ENCODE peak calls at places on chromosomes 16 and 17, in seven cellular contexts. One of them, this sample, is unnamed.

GRCh38 chr16:50615891-50616290 is 65.2 kb downstream of the SNX20 start:
- DNase-seq in testis: no peak
- DNase-seq in neural progenitor cell: no peak
- DNase-seq in lower lobe of right lung: no peak
- DNase-seq in A673: no peak
- DNase-seq in left lung: no peak
- DNase-seq in brain microvascular endothelial cell: no peak
- DNase-seq in this sample: no peak

GRCh38 chr17:6303664-6304063 is 131.3 kb downstream of the AIPL1 start:
- DNase-seq in testis: no peak
- DNase-seq in neural progenitor cell: peak
- DNase-seq in lower lobe of right lung: no peak
- DNase-seq in A673: peak
- DNase-seq in left lung: no peak
- DNase-seq in brain microvascular endothelial cell: peak
- DNase-seq in this sample: peak

GRCh38 chr17:7282752-7283321 is 1.3 kb downstream of the SLC2A4 start:
- DNase-seq in testis: no peak
- DNase-seq in neural progenitor cell: no peak
- DNase-seq in lower lobe of right lung: no peak
- DNase-seq in A673: peak
- DNase-seq in left lung: no peak
- DNase-seq in brain microvascular endothelial cell: no peak
- DNase-seq in this sample: no peak

GRCh38 chr16:29820271-29820701 is at the start of gene MVP:
- DNase-seq in testis: peak
- DNase-seq in neural progenitor cell: no peak
- DNase-seq in lower lobe of right lung: peak
- DNase-seq in A673: peak
- DNase-seq in left lung: peak
- DNase-seq in brain microvascular endothelial cell: peak
- DNase-seq in this sample: no peak

GRCh38 chr17:78416791-78417530 is 38.5 kb downstream of the PGS1 start:
- DNase-seq in testis: peak
- DNase-seq in neural progenitor cell: no peak
- DNase-seq in lower lobe of right lung: no peak
- DNase-seq in A673: no peak
- DNase-seq in left lung: peak
- DNase-seq in brain microvascular endothelial cell: no peak
- DNase-seq in this sample: no peak

GRCh38 chr16:72013389-72013788 is 4.8 kb downstream of the DHODH start:
- DNase-seq in testis: no peak
- DNase-seq in neural progenitor cell: no peak
- DNase-seq in lower lobe of right lung: peak
- DNase-seq in A673: peak
- DNase-seq in left lung: no peak
- DNase-seq in brain microvascular endothelial cell: no peak
- DNase-seq in this sample: peak

GRCh38 chr17:13393841-13394710 is 207.7 kb downstream of the HS3ST3A1 start:
- DNase-seq in testis: no peak
- DNase-seq in neural progenitor cell: no peak
- DNase-seq in lower lobe of right lung: no peak
- DNase-seq in A673: no peak
- DNase-seq in left lung: no peak
- DNase-seq in brain microvascular endothelial cell: peak
- DNase-seq in this sample: no peak

GRCh38 chr16:70660672-70661350 is 14.5 kb downstream of the IL34 start:
- DNase-seq in testis: no peak
- DNase-seq in neural progenitor cell: no peak
- DNase-seq in lower lobe of right lung: no peak
- DNase-seq in A673: no peak
- DNase-seq in left lung: no peak
- DNase-seq in brain microvascular endothelial cell: no peak
- DNase-seq in this sample: no peak

GRCh38 chr17:82263641-82264040 is 9.9 kb downstream of the CSNK1D start:
- DNase-seq in testis: no peak
- DNase-seq in neural progenitor cell: no peak
- DNase-seq in lower lobe of right lung: no peak
- DNase-seq in A673: no peak
- DNase-seq in left lung: peak
- DNase-seq in brain microvascular endothelial cell: no peak
- DNase-seq in this sample: no peak

GRCh38 chr16:88815901-88816589 is 4.3 kb upstream of the APRT start:
- DNase-seq in testis: no peak
- DNase-seq in neural progenitor cell: peak
- DNase-seq in lower lobe of right lung: no peak
- DNase-seq in A673: peak
- DNase-seq in left lung: no peak
- DNase-seq in brain microvascular endothelial cell: no peak
- DNase-seq in this sample: no peak

GRCh38 chr17:80862341-80862969 is 129.2 kb upstream of the CHMP6 start:
- DNase-seq in testis: peak
- DNase-seq in neural progenitor cell: no peak
- DNase-seq in lower lobe of right lung: peak
- DNase-seq in A673: no peak
- DNase-seq in left lung: peak
- DNase-seq in brain microvascular endothelial cell: no peak
- DNase-seq in this sample: no peak

GRCh38 chr16:74760007-74760767 is 14.4 kb downstream of the FA2H start:
- DNase-seq in testis: no peak
- DNase-seq in neural progenitor cell: no peak
- DNase-seq in lower lobe of right lung: no peak
- DNase-seq in A673: no peak
- DNase-seq in left lung: no peak
- DNase-seq in brain microvascular endothelial cell: peak
- DNase-seq in this sample: no peak

GRCh38 chr17:59830007-59830630 is 62.6 kb downstream of the TUBD1 start:
- DNase-seq in testis: no peak
- DNase-seq in neural progenitor cell: no peak
- DNase-seq in lower lobe of right lung: no peak
- DNase-seq in A673: peak
- DNase-seq in left lung: no peak
- DNase-seq in brain microvascular endothelial cell: peak
- DNase-seq in this sample: no peak

GRCh38 chr17:64060331-64060730 is 39.9 kb upstream of the ICAM2 start:
- DNase-seq in testis: no peak
- DNase-seq in neural progenitor cell: no peak
- DNase-seq in lower lobe of right lung: no peak
- DNase-seq in A673: no peak
- DNase-seq in left lung: no peak
- DNase-seq in brain microvascular endothelial cell: no peak
- DNase-seq in this sample: no peak

GRCh38 chr16:72173997-72174396 is 2.0 kb upstream of the PMFBP1 start:
- DNase-seq in testis: no peak
- DNase-seq in neural progenitor cell: no peak
- DNase-seq in lower lobe of right lung: no peak
- DNase-seq in A673: no peak
- DNase-seq in left lung: no peak
- DNase-seq in brain microvascular endothelial cell: no peak
- DNase-seq in this sample: no peak

GRCh38 chr17:7084058-7084457 is 4.0 kb upstream of the CLEC10A start:
- DNase-seq in testis: no peak
- DNase-seq in neural progenitor cell: no peak
- DNase-seq in lower lobe of right lung: no peak
- DNase-seq in A673: no peak
- DNase-seq in left lung: no peak
- DNase-seq in brain microvascular endothelial cell: no peak
- DNase-seq in this sample: peak

GRCh38 chr17:50458290-50458689 is 10.4 kb downstream of the CHAD start:
- DNase-seq in testis: no peak
- DNase-seq in neural progenitor cell: no peak
- DNase-seq in lower lobe of right lung: no peak
- DNase-seq in A673: no peak
- DNase-seq in left lung: no peak
- DNase-seq in brain microvascular endothelial cell: no peak
- DNase-seq in this sample: no peak

GRCh38 chr16:79605999-79606398 is 5.5 kb upstream of the MAF start:
- DNase-seq in testis: peak
- DNase-seq in neural progenitor cell: peak
- DNase-seq in lower lobe of right lung: no peak
- DNase-seq in A673: no peak
- DNase-seq in left lung: no peak
- DNase-seq in brain microvascular endothelial cell: peak
- DNase-seq in this sample: no peak

GRCh38 chr17:40314557-40314953 is 5.6 kb downstream of the RARA start:
- DNase-seq in testis: no peak
- DNase-seq in neural progenitor cell: no peak
- DNase-seq in lower lobe of right lung: peak
- DNase-seq in A673: peak
- DNase-seq in left lung: peak
- DNase-seq in brain microvascular endothelial cell: peak
- DNase-seq in this sample: no peak

GRCh38 chr17:1511756-1512321 is 4.6 kb downstream of the INPP5K start:
- DNase-seq in testis: peak
- DNase-seq in neural progenitor cell: peak
- DNase-seq in lower lobe of right lung: no peak
- DNase-seq in A673: peak
- DNase-seq in left lung: no peak
- DNase-seq in brain microvascular endothelial cell: no peak
- DNase-seq in this sample: no peak

GRCh38 chr16:82452002-82452741 is 174.6 kb upstream of the CDH13 start:
- DNase-seq in testis: no peak
- DNase-seq in neural progenitor cell: no peak
- DNase-seq in lower lobe of right lung: peak
- DNase-seq in A673: no peak
- DNase-seq in left lung: no peak
- DNase-seq in brain microvascular endothelial cell: no peak
- DNase-seq in this sample: no peak

GRCh38 chr16:86883583-86884188 is 305.3 kb downstream of the FOXL1 start:
- DNase-seq in testis: no peak
- DNase-seq in neural progenitor cell: peak
- DNase-seq in lower lobe of right lung: no peak
- DNase-seq in A673: no peak
- DNase-seq in left lung: no peak
- DNase-seq in brain microvascular endothelial cell: no peak
- DNase-seq in this sample: no peak

GRCh38 chr17:39576187-39576586 is 31.5 kb downstream of the NEUROD2 start:
- DNase-seq in testis: no peak
- DNase-seq in neural progenitor cell: peak
- DNase-seq in lower lobe of right lung: no peak
- DNase-seq in A673: peak
- DNase-seq in left lung: no peak
- DNase-seq in brain microvascular endothelial cell: no peak
- DNase-seq in this sample: no peak

GRCh38 chr16:66862023-66862520 is 17.9 kb downstream of the CA7 start:
- DNase-seq in testis: no peak
- DNase-seq in neural progenitor cell: no peak
- DNase-seq in lower lobe of right lung: no peak
- DNase-seq in A673: no peak
- DNase-seq in left lung: peak
- DNase-seq in brain microvascular endothelial cell: no peak
- DNase-seq in this sample: no peak

GRCh38 chr16:81576696-81577095 is 132.1 kb downstream of the CMIP start:
- DNase-seq in testis: no peak
- DNase-seq in neural progenitor cell: no peak
- DNase-seq in lower lobe of right lung: no peak
- DNase-seq in A673: no peak
- DNase-seq in left lung: no peak
- DNase-seq in brain microvascular endothelial cell: no peak
- DNase-seq in this sample: no peak

GRCh38 chr17:75048396-75048933 is 1.4 kb downstream of the KCTD2 start:
- DNase-seq in testis: peak
- DNase-seq in neural progenitor cell: no peak
- DNase-seq in lower lobe of right lung: no peak
- DNase-seq in A673: no peak
- DNase-seq in left lung: no peak
- DNase-seq in brain microvascular endothelial cell: no peak
- DNase-seq in this sample: no peak

GRCh38 chr16:64311241-64311640 is 810.6 kb downstream of the CDH11 start:
- DNase-seq in testis: no peak
- DNase-seq in neural progenitor cell: no peak
- DNase-seq in lower lobe of right lung: no peak
- DNase-seq in A673: no peak
- DNase-seq in left lung: no peak
- DNase-seq in brain microvascular endothelial cell: no peak
- DNase-seq in this sample: peak

GRCh38 chr17:61410555-61411089 is 11.0 kb downstream of the TBX2 start:
- DNase-seq in testis: peak
- DNase-seq in neural progenitor cell: peak
- DNase-seq in lower lobe of right lung: peak
- DNase-seq in A673: peak
- DNase-seq in left lung: peak
- DNase-seq in brain microvascular endothelial cell: peak
- DNase-seq in this sample: no peak
- TF ChIP-seq CTCF in testis: peak
- TF ChIP-seq CTCF in neural progenitor cell: peak
- TF ChIP-seq CTCF in lower lobe of right lung: peak
- TF ChIP-seq CTCF in A673: peak
- TF ChIP-seq CTCF in left lung: peak
- TF ChIP-seq CTCF in brain microvascular endothelial cell: peak
- TF ChIP-seq CTCF in this sample: peak

GRCh38 chr16:10537946-10538345 is 42.5 kb downstream of the EMP2 start:
- DNase-seq in testis: no peak
- DNase-seq in neural progenitor cell: no peak
- DNase-seq in lower lobe of right lung: no peak
- DNase-seq in A673: no peak
- DNase-seq in left lung: no peak
- DNase-seq in brain microvascular endothelial cell: no peak
- DNase-seq in this sample: no peak
- TF ChIP-seq CTCF in testis: no peak
- TF ChIP-seq CTCF in neural progenitor cell: no peak
- TF ChIP-seq CTCF in lower lobe of right lung: no peak
- TF ChIP-seq CTCF in A673: no peak
- TF ChIP-seq CTCF in left lung: no peak
- TF ChIP-seq CTCF in brain microvascular endothelial cell: no peak
- TF ChIP-seq CTCF in this sample: no peak

DNA sequence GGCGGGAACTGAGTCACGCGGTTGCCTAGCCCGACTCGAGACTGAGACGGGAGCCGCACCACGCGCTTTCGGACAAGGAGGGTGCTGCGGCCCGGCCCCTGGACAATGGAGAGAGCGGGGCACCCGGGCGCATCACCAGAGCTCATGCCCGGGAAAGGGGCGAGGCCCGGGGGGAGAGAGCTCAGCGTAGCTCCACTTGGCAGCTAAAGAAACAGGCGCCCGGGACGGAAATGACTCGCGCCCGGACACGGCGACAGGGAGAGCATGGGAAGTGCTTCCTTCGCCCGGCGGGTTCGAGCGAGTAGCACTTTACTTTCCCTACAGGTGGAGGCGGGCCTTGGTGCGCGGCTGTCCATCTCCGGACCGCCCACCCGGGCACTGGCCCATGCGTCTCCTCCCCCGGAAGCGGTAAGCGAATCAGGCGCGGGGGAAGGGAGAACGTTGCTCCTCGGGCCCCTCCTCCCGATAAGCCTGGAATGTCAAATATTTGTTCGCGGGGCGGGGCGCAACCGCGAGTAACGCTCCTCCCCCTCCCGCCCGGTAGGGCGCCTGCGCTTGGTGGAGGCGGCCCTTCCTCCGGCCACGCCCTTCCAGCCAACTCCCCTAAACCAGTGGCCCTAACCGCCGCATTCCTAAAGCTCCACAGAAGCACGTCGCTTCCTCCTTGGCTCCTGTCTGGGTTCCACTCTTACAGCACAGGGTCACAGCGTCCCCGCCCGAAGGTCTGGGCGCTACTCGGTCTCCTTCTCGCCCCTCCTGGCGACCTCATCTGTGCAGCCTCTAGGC is 1.5 kb upstream of the ESRP2 start:
- DNase-seq in testis: peak
- DNase-seq in neural progenitor cell: peak
- DNase-seq in lower lobe of right lung: peak
- DNase-seq in A673: peak
- DNase-seq in left lung: peak
- DNase-seq in brain microvascular endothelial cell: peak
- DNase-seq in this sample: peak
- TF ChIP-seq CTCF in testis: peak
- TF ChIP-seq CTCF in neural progenitor cell: no peak
- TF ChIP-seq CTCF in lower lobe of right lung: no peak
- TF ChIP-seq CTCF in A673: no peak
- TF ChIP-seq CTCF in left lung: no peak
- TF ChIP-seq CTCF in brain microvascular endothelial cell: no peak
- TF ChIP-seq CTCF in this sample: no peak

GRCh38 chr16:68070811-68071546 is 14.2 kb upstream of the NFATC3 start:
- DNase-seq in testis: no peak
- DNase-seq in neural progenitor cell: no peak
- DNase-seq in lower lobe of right lung: no peak
- DNase-seq in A673: no peak
- DNase-seq in left lung: peak
- DNase-seq in brain microvascular endothelial cell: no peak
- DNase-seq in this sample: no peak
- TF ChIP-seq CTCF in testis: no peak
- TF ChIP-seq CTCF in neural progenitor cell: no peak
- TF ChIP-seq CTCF in lower lobe of right lung: no peak
- TF ChIP-seq CTCF in A673: no peak
- TF ChIP-seq CTCF in left lung: no peak
- TF ChIP-seq CTCF in brain microvascular endothelial cell: no peak
- TF ChIP-seq CTCF in this sample: no peak

This sample was measured in astrocyte of the cerebellum.